ENCODE peak calls at places on chromosomes 5 and 9, in five cellular contexts. I is NCI-H748 treated with DMSO at 0.1 percent for 48 hours, T is uterus, P is lower leg skin, K is fibroblast of mammary gland. V is an unnamed sample.

GRCh38 chr5:139711852-139712171 is 63.7 kb downstream of the CXXC5 start:
- DNase-seq in I (no peak), T (no peak), P (no peak), K (no peak), V (no peak)

GRCh38 chr9:90900130-90900529 is 98.5 kb downstream of the SYK start:
- DNase-seq in I (no peak), T (no peak), P (peak), K (no peak), V (no peak)

GRCh38 chr5:128304121-128304520 is 220.6 kb downstream of the SLC12A2 start:
- DNase-seq in I (no peak), T (no peak), P (no peak), K (peak), V (no peak)

GRCh38 chr9:115289757-115290208 is 171.8 kb upstream of the TNC start:
- DNase-seq in I (no peak), T (no peak), P (no peak), K (peak), V (no peak)

GRCh38 chr5:134133995-134134541 is 19.6 kb downstream of the TCF7 start:
- DNase-seq in I (no peak), T (peak), P (peak), K (no peak), V (no peak)

GRCh38 chr5:159536166-159536565 is 205.9 kb upstream of the IL12B start:
- DNase-seq in I (no peak), T (no peak), P (no peak), K (no peak), V (no peak)

GRCh38 chr5:30871191-30871590 is 322.3 kb upstream of the CDH6 start:
- DNase-seq in I (no peak), T (no peak), P (no peak), K (no peak), V (no peak)

GRCh38 chr5:71693828-71694427 is 25.1 kb upstream of the CARTPT start:
- DNase-seq in I (no peak), T (no peak), P (no peak), K (no peak), V (no peak)

GRCh38 chr5:157747766-157748700 is 4.5 kb downstream of the LSM11 start:
- DNase-seq in I (no peak), T (no peak), P (no peak), K (peak), V (no peak)